ENCODE peak calls at places on chromosomes 4 and X, in six cellular contexts. F, O, A, R, H and W are unnamed samples.

GRCh38 chrX:103464071-103464773 is 55.1 kb downstream of the RAB40A start:
- DNase-seq in F (no peak), O (peak), A (no peak), R (peak), H (no peak), W (peak)

GRCh38 chr4:86452323-86452995 is 92.6 kb upstream of the MAPK10 start:
- DNase-seq in F (no peak), O (no peak), A (no peak), R (peak), H (no peak), W (no peak)

GRCh38 chr4:53432528-53433424 is 55.3 kb downstream of the FIP1L1 start:
- DNase-seq in F (no peak), O (no peak), A (no peak), R (no peak), H (no peak), W (no peak)

GRCh38 chrX:97524997-97525396 is 641.3 kb downstream of the RPA4 start:
- DNase-seq in F (no peak), O (no peak), A (no peak), R (peak), H (no peak), W (peak)

GRCh38 chr4:180665994-180666818 is 1577.0 kb upstream of the TENM3 start:
- DNase-seq in F (no peak), O (peak), A (no peak), R (peak), H (no peak), W (peak)

GRCh38 chr4:55568905-55569504 is 22.3 kb upstream of the CLOCK start:
- DNase-seq in F (no peak), O (no peak), A (no peak), R (no peak), H (no peak), W (no peak)

GRCh38 chr4:60657802-60658201 is 542.3 kb upstream of the ADGRL3 start:
- DNase-seq in F (no peak), O (no peak), A (no peak), R (no peak), H (no peak), W (no peak)

GRCh38 chrX:50596056-50596455 is 125.4 kb upstream of the DGKK start:
- DNase-seq in F (no peak), O (no peak), A (no peak), R (no peak), H (no peak), W (no peak)

GRCh38 chrX:155068165-155068564 is 2.8 kb downstream of the CMC4 start:
- DNase-seq in F (no peak), O (no peak), A (no peak), R (peak), H (no peak), W (peak)

GRCh38 chrX:45165726-45166125 is 35.0 kb downstream of the DIPK2B start:
- DNase-seq in F (no peak), O (no peak), A (no peak), R (no peak), H (no peak), W (no peak)

GRCh38 chr4:173189117-173189693 is 20.6 kb downstream of the GALNT7 start:
- DNase-seq in F (no peak), O (no peak), A (no peak), R (peak), H (no peak), W (peak)

DNA sequence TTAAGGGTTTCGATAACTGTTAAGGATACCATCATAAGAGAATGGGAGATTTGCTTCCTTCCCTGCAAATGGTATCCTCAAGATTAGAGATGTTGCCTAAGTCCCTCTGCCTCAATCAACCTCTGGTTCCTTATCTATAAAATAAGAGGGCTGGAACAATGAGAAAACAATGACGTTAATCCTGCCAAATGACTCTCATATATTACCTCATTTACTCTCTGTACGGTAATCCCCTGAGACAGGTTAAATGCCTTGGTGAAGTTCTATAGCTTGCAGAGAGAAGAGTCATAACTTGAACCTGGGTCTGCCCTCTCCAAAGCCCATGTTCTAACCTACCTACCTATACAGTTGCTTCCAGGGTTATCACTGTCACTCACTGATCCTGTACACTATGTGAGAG is 100.2 kb upstream of the OTUD4 start:
- DNase-seq in F (no peak), O (no peak), A (no peak), R (no peak), H (no peak), W (peak)
- H3K27ac ChIP-seq in F (no peak), O (no peak), A (no peak), R (no peak), H (no peak), W (peak)

GRCh38 chr4:6032249-6033244 is 14.3 kb upstream of the C4orf50 start:
- DNase-seq in F (no peak), O (no peak), A (peak), R (no peak), H (no peak), W (peak)
- H3K27ac ChIP-seq in F (no peak), O (no peak), A (no peak), R (no peak), H (no peak), W (no peak)

GRCh38 chr4:183407635-183408463 is 36.6 kb upstream of the CDKN2AIP start:
- DNase-seq in F (no peak), O (no peak), A (no peak), R (no peak), H (peak), W (no peak)

GRCh38 chr4:183409463-183409862 is 35.0 kb upstream of the CDKN2AIP start:
- DNase-seq in F (no peak), O (no peak), A (no peak), R (no peak), H (peak), W (no peak)

GRCh38 chr4:183409956-183410355 is 34.5 kb upstream of the CDKN2AIP start:
- DNase-seq in F (no peak), O (no peak), A (no peak), R (no peak), H (no peak), W (no peak)

GRCh38 chr4:183407128-183407585 is 37.3 kb upstream of the CDKN2AIP start:
- DNase-seq in F (peak), O (peak), A (peak), R (peak), H (peak), W (peak)

GRCh38 chr4:183408791-183409190 is 35.6 kb upstream of the CDKN2AIP start:
- DNase-seq in F (no peak), O (no peak), A (peak), R (no peak), H (peak), W (no peak)
- H3K27ac ChIP-seq in F (no peak), O (no peak), A (peak), R (no peak), H (no peak), W (no peak)

DNA sequence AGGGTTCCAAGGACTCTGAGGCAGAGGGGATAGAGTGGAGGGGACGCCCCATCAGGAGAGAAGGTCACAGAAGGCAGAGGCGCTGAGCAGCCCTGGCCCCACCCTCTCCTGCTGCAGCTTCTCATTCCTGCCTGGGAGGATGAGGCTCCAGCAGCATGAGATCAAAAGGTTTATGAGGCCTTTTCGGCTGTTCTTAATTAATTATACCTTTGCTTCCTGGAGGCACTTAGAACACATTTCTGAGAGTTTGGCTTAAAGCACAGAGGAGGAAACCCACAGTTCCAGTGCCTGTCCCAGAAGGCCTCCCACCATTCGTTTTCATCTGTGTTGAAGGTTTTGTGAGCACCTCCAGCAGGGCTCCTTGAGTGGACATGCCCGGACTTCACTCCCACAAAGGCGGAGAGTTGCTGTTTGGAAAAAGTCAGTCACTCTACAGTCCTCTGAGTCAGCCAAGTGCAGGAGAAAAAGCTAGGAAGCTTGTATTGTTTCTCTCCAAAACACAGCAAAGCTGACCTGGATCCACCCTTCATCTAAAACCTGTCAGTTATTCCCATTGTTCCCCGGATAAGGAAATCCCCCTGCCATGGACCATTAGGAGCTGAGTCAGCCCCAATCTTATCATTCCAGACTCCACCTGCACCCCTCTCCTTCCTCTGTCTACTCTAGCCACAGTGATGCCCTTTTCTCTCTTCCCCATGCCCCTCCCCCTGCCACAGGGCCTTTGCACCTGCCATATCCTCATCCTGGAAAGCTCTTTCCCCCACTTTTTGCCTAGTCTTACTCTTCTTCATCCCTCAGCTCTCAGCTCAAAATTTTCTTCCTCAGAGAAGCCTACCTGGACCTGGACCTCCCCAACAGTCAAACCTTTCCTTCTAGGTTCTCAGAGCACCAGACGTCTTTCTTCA is 276.8 kb downstream of the FBXW7 start:
- DNase-seq in F (no peak), O (no peak), A (no peak), R (peak), H (no peak), W (peak)
- H3K27ac ChIP-seq in F (no peak), O (no peak), A (peak), R (peak), H (no peak), W (peak)